ENCODE peak calls at places on chromosome 2, in four cellular contexts. One of them, this sample, is unnamed.

GRCh38 chr2:26708457-26708856 is 15.9 kb downstream of the KCNK3 start:
- DNase-seq in epithelial cell of esophagus: no peak
- DNase-seq in skeletal muscle cell: no peak
- DNase-seq in body of pancreas: no peak
- DNase-seq in this sample: no peak

GRCh38 chr2:227703280-227703732 is 14.5 kb downstream of the SLC19A3 start:
- DNase-seq in skeletal muscle cell: no peak
- DNase-seq in epithelial cell of esophagus: peak; percentile 91
- DNase-seq in body of pancreas: no peak
- DNase-seq in this sample: no peak

GRCh38 chr2:170145191-170145590 is 32.8 kb upstream of the MYO3B start:
- DNase-seq in skeletal muscle cell: no peak
- DNase-seq in body of pancreas: no peak
- DNase-seq in epithelial cell of esophagus: peak; percentile 59
- DNase-seq in this sample: no peak

GRCh38 chr2:240619506-240620148 is 5.7 kb upstream of the GPR35 start:
- DNase-seq in body of pancreas: peak; percentile 3
- DNase-seq in epithelial cell of esophagus: peak; percentile 20
- DNase-seq in skeletal muscle cell: no peak
- DNase-seq in this sample: peak; percentile 22

GRCh38 chr2:85213404-85213803 is 80.2 kb downstream of the TCF7L1 start:
- DNase-seq in body of pancreas: no peak
- DNase-seq in skeletal muscle cell: no peak
- DNase-seq in epithelial cell of esophagus: no peak
- DNase-seq in this sample: no peak

GRCh38 chr2:234266952-234267351 is 216.4 kb downstream of the SPP2 start:
- DNase-seq in epithelial cell of esophagus: no peak
- DNase-seq in skeletal muscle cell: no peak
- DNase-seq in body of pancreas: no peak
- DNase-seq in this sample: no peak

GRCh38 chr2:151498178-151498577 is 88.5 kb downstream of the RIF1 start:
- DNase-seq in epithelial cell of esophagus: no peak
- DNase-seq in skeletal muscle cell: no peak
- DNase-seq in body of pancreas: no peak
- DNase-seq in this sample: no peak

GRCh38 chr2:170305711-170306110 is 127.8 kb downstream of the MYO3B start:
- DNase-seq in epithelial cell of esophagus: no peak
- DNase-seq in body of pancreas: no peak
- DNase-seq in skeletal muscle cell: no peak
- DNase-seq in this sample: no peak

GRCh38 chr2:77642339-77642738 is 120.2 kb upstream of the LRRTM4 start:
- DNase-seq in epithelial cell of esophagus: no peak
- DNase-seq in body of pancreas: no peak
- DNase-seq in skeletal muscle cell: no peak
- DNase-seq in this sample: no peak

GRCh38 chr2:200609027-200609614 is 23.3 kb downstream of the AOX1 start:
- DNase-seq in skeletal muscle cell: peak; percentile 69
- DNase-seq in epithelial cell of esophagus: peak; percentile 89
- DNase-seq in body of pancreas: no peak
- DNase-seq in this sample: no peak

GRCh38 chr2:164917296-164917903 is 37.9 kb downstream of the SLC38A11 start:
- DNase-seq in epithelial cell of esophagus: peak; percentile 71
- DNase-seq in body of pancreas: peak; percentile 81
- DNase-seq in skeletal muscle cell: no peak
- DNase-seq in this sample: peak; percentile 77

GRCh38 chr2:225076125-225076524 is 33.9 kb upstream of the DOCK10 start:
- DNase-seq in epithelial cell of esophagus: no peak
- DNase-seq in skeletal muscle cell: no peak
- DNase-seq in body of pancreas: no peak
- DNase-seq in this sample: no peak

GRCh38 chr2:109611467-109612095 is 2.2 kb downstream of the SEPTIN10 start:
- DNase-seq in epithelial cell of esophagus: peak; percentile 42
- DNase-seq in body of pancreas: no peak
- DNase-seq in skeletal muscle cell: peak; percentile 53
- DNase-seq in this sample: no peak

GRCh38 chr2:198697794-198698193 is 759.9 kb downstream of the SATB2 start:
- DNase-seq in epithelial cell of esophagus: no peak
- DNase-seq in skeletal muscle cell: no peak
- DNase-seq in body of pancreas: no peak
- DNase-seq in this sample: no peak

GRCh38 chr2:42673989-42674564 is 89.9 kb downstream of the OXER1 start:
- DNase-seq in skeletal muscle cell: no peak
- DNase-seq in body of pancreas: no peak
- DNase-seq in epithelial cell of esophagus: no peak
- DNase-seq in this sample: no peak

GRCh38 chr2:229489016-229489415 is 217.9 kb upstream of the PID1 start:
- DNase-seq in epithelial cell of esophagus: peak; percentile 50
- DNase-seq in skeletal muscle cell: peak; percentile 45
- DNase-seq in body of pancreas: no peak
- DNase-seq in this sample: no peak

GRCh38 chr2:233450854-233451575 is 96.7 kb downstream of the DGKD start:
- DNase-seq in body of pancreas: no peak
- DNase-seq in epithelial cell of esophagus: no peak
- DNase-seq in skeletal muscle cell: no peak
- DNase-seq in this sample: no peak

GRCh38 chr2:120388222-120389035 is 42.5 kb downstream of the INHBB start:
- DNase-seq in body of pancreas: peak; percentile 1
- DNase-seq in epithelial cell of esophagus: no peak
- DNase-seq in skeletal muscle cell: no peak
- DNase-seq in this sample: no peak

GRCh38 chr2:118012778-118013177 is 1.1 kb downstream of the CCDC93 start:
- DNase-seq in body of pancreas: no peak
- DNase-seq in skeletal muscle cell: no peak
- DNase-seq in epithelial cell of esophagus: peak; percentile 27
- DNase-seq in this sample: peak; percentile 53

GRCh38 chr2:83104202-83104601 is 1354.9 kb downstream of the SUCLG1 start:
- DNase-seq in epithelial cell of esophagus: no peak
- DNase-seq in skeletal muscle cell: no peak
- DNase-seq in body of pancreas: no peak
- DNase-seq in this sample: no peak

GRCh38 chr2:72985136-72985535 is 67.8 kb downstream of the EMX1 start:
- DNase-seq in skeletal muscle cell: no peak
- DNase-seq in epithelial cell of esophagus: no peak
- DNase-seq in body of pancreas: no peak
- DNase-seq in this sample: no peak

GRCh38 chr2:15984367-15985255 is 44.3 kb downstream of the MYCN start:
- DNase-seq in body of pancreas: no peak
- DNase-seq in epithelial cell of esophagus: no peak
- DNase-seq in skeletal muscle cell: no peak
- DNase-seq in this sample: peak; percentile 68

GRCh38 chr2:3469486-3469885 is 49.8 kb downstream of the ADI1 start:
- DNase-seq in skeletal muscle cell: no peak
- DNase-seq in epithelial cell of esophagus: no peak
- DNase-seq in body of pancreas: no peak
- DNase-seq in this sample: no peak

GRCh38 chr2:145091011-145091744 is 571.3 kb upstream of the ZEB2 start:
- DNase-seq in body of pancreas: no peak
- DNase-seq in skeletal muscle cell: no peak
- DNase-seq in epithelial cell of esophagus: no peak
- DNase-seq in this sample: no peak

GRCh38 chr2:235021752-235022151 is 69.9 kb downstream of the SH3BP4 start:
- DNase-seq in body of pancreas: no peak
- DNase-seq in skeletal muscle cell: peak; percentile 76
- DNase-seq in epithelial cell of esophagus: peak; percentile 90
- DNase-seq in this sample: no peak

GRCh38 chr2:232889876-232890401 is 19.9 kb downstream of the SNORC start:
- DNase-seq in skeletal muscle cell: no peak
- DNase-seq in body of pancreas: no peak
- DNase-seq in epithelial cell of esophagus: no peak
- DNase-seq in this sample: peak; percentile 33

GRCh38 chr2:138997346-138997745 is 217.2 kb upstream of the NXPH2 start:
- DNase-seq in epithelial cell of esophagus: no peak
- DNase-seq in body of pancreas: no peak
- DNase-seq in skeletal muscle cell: no peak
- DNase-seq in this sample: no peak

GRCh38 chr2:48209214-48209885 is 303.1 kb upstream of the FBXO11 start:
- DNase-seq in body of pancreas: no peak
- DNase-seq in epithelial cell of esophagus: peak; percentile 52
- DNase-seq in skeletal muscle cell: peak; percentile 48
- DNase-seq in this sample: no peak

GRCh38 chr2:73984203-73984921 is at the start of gene TET3:
- DNase-seq in body of pancreas: peak; percentile 74
- DNase-seq in epithelial cell of esophagus: no peak
- DNase-seq in skeletal muscle cell: no peak
- DNase-seq in this sample: peak; percentile 79

GRCh38 chr2:11661891-11662435 is 8.0 kb downstream of the NTSR2 start:
- DNase-seq in body of pancreas: no peak
- DNase-seq in epithelial cell of esophagus: no peak
- DNase-seq in skeletal muscle cell: no peak
- DNase-seq in this sample: no peak

GRCh38 chr2:108616731-108617161 is 82.5 kb downstream of the LIMS1 start:
- DNase-seq in epithelial cell of esophagus: peak; percentile 75
- DNase-seq in body of pancreas: peak; percentile 78
- DNase-seq in skeletal muscle cell: no peak
- DNase-seq in this sample: no peak

DNA sequence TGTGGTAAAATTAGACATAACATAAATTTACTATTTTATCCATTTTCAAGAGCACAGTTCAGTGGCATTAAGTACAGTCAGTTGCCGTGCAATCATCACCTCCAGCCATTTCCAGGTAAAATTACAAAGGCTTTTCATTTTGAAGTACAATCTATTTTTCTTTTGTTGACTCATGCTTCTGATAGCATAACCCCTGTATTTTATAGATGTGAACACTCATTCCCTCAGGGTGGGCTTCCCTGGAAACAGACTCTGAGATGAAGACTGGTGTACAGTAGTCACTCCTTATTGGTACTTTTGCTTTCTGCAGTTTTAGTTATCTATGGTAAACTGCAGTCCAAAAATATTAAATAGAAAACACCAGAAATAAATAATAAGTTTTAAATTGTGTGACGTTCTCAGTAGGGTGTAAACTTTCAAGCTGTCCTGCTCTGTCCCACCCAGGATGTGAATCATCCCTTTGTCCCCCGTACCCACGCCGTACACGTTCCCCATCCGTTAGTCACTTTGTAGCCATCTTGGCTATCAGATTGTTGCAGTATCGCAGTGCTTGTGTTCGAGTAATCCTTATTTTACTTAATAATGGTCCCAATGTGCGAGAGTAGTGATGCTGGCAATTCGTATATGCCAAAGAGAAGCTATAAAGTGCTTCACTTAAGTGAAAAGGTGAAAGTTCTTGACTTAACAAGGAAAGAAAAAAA is 41.1 kb upstream of the NAB1 start:
- DNase-seq in epithelial cell of esophagus: peak; percentile 89
- DNase-seq in body of pancreas: no peak
- DNase-seq in skeletal muscle cell: no peak
- DNase-seq in this sample: no peak
- H3K4me3 ChIP-seq in epithelial cell of esophagus: no peak overlapping the region
- H3K4me3 ChIP-seq in body of pancreas: no peak overlapping the region
- H3K4me3 ChIP-seq in skeletal muscle cell: no peak overlapping the region
- H3K4me3 ChIP-seq in this sample: no peak overlapping the region

DNA sequence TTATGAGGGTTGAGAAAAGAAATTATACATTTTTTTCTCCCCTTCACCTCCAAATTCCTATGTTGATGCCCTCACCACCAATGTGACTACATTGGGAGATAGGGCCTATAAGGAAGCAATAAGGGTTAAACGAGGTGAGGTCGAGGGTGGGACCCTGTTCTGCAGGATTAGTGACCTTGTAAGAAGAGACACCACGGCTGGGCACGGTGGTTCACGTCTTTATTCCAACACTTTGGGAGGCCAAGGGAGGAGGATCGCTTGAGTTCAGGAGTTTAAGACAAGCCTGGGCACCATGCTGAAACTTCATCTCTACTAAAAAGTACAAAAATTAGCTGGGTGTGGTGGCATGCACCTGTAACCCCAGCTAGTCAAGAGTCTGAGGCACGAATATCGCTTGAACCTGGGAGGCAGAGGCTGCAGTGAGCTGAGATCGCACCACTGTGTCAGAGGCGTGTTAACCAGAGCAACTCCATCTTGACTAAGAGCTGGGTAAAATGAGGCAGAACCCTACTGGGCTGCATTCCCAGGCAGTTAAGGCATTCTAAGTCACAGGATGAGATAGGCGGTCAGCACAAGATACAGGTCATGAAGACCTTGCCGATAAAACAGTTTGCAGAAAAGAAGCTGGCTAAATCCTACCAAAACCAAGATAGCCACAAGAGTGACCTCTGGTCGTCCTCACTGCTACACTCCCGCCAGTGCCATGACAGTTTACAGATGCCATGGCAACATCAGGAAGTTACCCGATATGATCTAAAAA is 76.9 kb downstream of the NCAPH start:
- DNase-seq in body of pancreas: peak; percentile 30
- DNase-seq in epithelial cell of esophagus: no peak
- DNase-seq in skeletal muscle cell: no peak
- DNase-seq in this sample: no peak
- H3K4me3 ChIP-seq in body of pancreas: peak overlapping the region; percentile 11
- H3K4me3 ChIP-seq in epithelial cell of esophagus: peak overlapping the region; percentile 59
- H3K4me3 ChIP-seq in skeletal muscle cell: no peak overlapping the region
- H3K4me3 ChIP-seq in this sample: no peak overlapping the region

DNA sequence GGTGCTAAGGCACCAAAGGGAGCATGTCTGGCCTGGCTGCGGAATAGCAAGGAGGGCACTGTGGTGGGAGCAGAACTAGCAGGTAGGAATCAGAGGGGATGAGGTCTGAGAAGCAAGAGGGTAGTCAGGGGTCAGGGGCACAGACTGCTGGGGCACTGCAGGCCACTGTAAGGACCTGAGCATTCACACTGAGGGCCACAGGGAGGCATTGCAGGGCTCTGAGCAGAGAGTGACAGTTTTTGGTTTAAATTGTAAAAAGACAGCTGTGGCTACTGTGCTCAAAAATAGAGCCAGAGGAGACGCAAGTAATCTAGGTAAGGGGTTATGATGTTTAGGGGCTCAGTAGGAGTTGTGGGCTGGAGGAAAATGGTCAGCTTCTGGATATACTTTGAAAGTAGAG is 41.5 kb downstream of the ARHGAP25 start:
- DNase-seq in epithelial cell of esophagus: no peak
- DNase-seq in body of pancreas: no peak
- DNase-seq in skeletal muscle cell: no peak
- DNase-seq in this sample: no peak
- H3K4me3 ChIP-seq in epithelial cell of esophagus: no peak overlapping the region
- H3K4me3 ChIP-seq in body of pancreas: no peak overlapping the region
- H3K4me3 ChIP-seq in skeletal muscle cell: no peak overlapping the region
- H3K4me3 ChIP-seq in this sample: no peak overlapping the region

DNA sequence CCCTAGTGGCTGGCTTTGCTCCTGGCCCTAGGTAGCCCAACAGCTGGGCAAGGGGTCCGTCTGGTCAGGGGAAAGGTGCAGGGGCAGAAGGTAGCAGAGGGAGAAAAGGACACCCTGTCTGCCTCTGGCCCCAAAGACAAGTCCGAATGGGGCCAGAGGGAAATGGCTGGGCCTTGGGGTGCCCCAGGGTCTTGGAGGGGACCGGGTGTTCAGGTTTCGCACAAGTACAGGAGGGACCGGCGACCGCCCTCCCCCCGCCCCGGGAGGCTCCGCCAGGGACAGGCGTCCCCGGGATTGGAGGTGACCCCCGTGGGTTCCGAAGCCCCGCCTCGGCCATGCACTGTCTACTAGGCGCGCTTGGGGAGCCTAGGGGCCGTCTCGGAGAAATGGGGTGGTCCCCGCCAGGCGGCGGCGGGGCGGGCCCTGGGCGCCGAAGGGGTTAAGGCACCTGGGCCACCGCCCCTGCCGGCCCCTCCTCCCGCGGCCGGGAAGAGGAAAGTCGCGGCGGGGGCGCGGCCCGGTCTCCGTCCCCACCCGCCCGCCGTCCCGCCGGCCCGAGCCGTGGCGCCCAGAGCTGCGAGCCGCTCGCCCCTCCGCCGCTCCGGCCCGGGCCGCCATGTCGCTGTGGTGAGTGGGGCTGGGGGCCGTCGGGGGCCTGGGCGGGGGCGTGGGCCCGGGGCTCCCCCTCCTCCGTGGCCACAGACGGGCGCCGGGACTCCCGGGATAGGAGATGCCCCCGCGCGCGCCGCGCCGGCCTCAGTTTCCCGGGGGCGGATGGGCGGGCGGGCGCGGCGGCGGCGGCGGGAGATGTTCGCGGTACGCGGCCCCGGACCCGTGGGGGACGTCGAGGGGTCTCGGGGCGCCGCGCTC is at the start of gene B3GNT7:
- DNase-seq in epithelial cell of esophagus: no peak
- DNase-seq in skeletal muscle cell: no peak
- DNase-seq in body of pancreas: peak; percentile 69
- DNase-seq in this sample: peak; percentile 84
- H3K4me3 ChIP-seq in epithelial cell of esophagus: peak within 1 kb of the TSS; percentile 7
- H3K4me3 ChIP-seq in skeletal muscle cell: peak within 1 kb of the TSS; percentile 30
- H3K4me3 ChIP-seq in body of pancreas: peak within 1 kb of the TSS; percentile 85
- H3K4me3 ChIP-seq in this sample: peak within 1 kb of the TSS; percentile 65

This sample was measured in endodermal cell.